ENCODE peak calls at places on chromosomes 16 and 17, in five cellular contexts. One of them, this sample, is unnamed.

GRCh38 chr17:14744716-14745115 is 443.8 kb downstream of the HS3ST3B1 start:
- DNase-seq in A549: no peak
- DNase-seq in IMR-90: peak
- DNase-seq in PC-3: peak
- DNase-seq in H1: no peak
- DNase-seq in this sample: no peak

GRCh38 chr16:53465606-53466290 is 31.5 kb downstream of the RBL2 start:
- DNase-seq in H1: no peak
- DNase-seq in A549: peak
- DNase-seq in PC-3: peak
- DNase-seq in IMR-90: peak
- DNase-seq in this sample: no peak

GRCh38 chr17:79993390-79994221 is 42.1 kb downstream of the TBC1D16 start:
- DNase-seq in IMR-90: peak
- DNase-seq in PC-3: no peak
- DNase-seq in H1: peak
- DNase-seq in A549: peak
- DNase-seq in this sample: peak

GRCh38 chr17:61570118-61570517 is 20.9 kb downstream of the NACA2 start:
- DNase-seq in IMR-90: peak
- DNase-seq in PC-3: peak
- DNase-seq in A549: peak
- DNase-seq in H1: no peak
- DNase-seq in this sample: peak

GRCh38 chr17:12789976-12790805 is 893 bp downstream of the ARHGAP44 start:
- DNase-seq in A549: no peak
- DNase-seq in IMR-90: no peak
- DNase-seq in PC-3: no peak
- DNase-seq in H1: no peak
- DNase-seq in this sample: peak

GRCh38 chr16:14449790-14450463 is 180.1 kb downstream of the PARN start:
- DNase-seq in H1: no peak
- DNase-seq in PC-3: no peak
- DNase-seq in IMR-90: peak
- DNase-seq in A549: peak
- DNase-seq in this sample: no peak

GRCh38 chr17:28788100-28788499 is 44.3 kb downstream of the TRAF4 start:
- DNase-seq in H1: no peak
- DNase-seq in IMR-90: no peak
- DNase-seq in A549: no peak
- DNase-seq in PC-3: no peak
- DNase-seq in this sample: no peak

GRCh38 chr17:45951403-45951802 is 47.6 kb upstream of the STH start:
- DNase-seq in A549: no peak
- DNase-seq in PC-3: no peak
- DNase-seq in H1: no peak
- DNase-seq in IMR-90: no peak
- DNase-seq in this sample: no peak

GRCh38 chr17:15123593-15124590 is 141.2 kb downstream of the PMP22 start:
- DNase-seq in H1: no peak
- DNase-seq in PC-3: no peak
- DNase-seq in A549: no peak
- DNase-seq in IMR-90: peak
- DNase-seq in this sample: no peak

GRCh38 chr16:1273816-1274215 is 17.9 kb downstream of the TPSD1 start:
- DNase-seq in A549: no peak
- DNase-seq in IMR-90: no peak
- DNase-seq in PC-3: no peak
- DNase-seq in H1: no peak
- DNase-seq in this sample: no peak

GRCh38 chr17:30530346-30531025 is 53.3 kb downstream of the GOSR1 start:
- DNase-seq in IMR-90: peak
- DNase-seq in PC-3: no peak
- DNase-seq in H1: no peak
- DNase-seq in A549: no peak
- DNase-seq in this sample: no peak

GRCh38 chr16:65909310-65910050 is 457.0 kb upstream of the CDH5 start:
- DNase-seq in A549: no peak
- DNase-seq in H1: no peak
- DNase-seq in PC-3: no peak
- DNase-seq in IMR-90: no peak
- DNase-seq in this sample: peak

GRCh38 chr17:80544655-80545498 is at the start of gene RPTOR:
- DNase-seq in A549: peak
- DNase-seq in PC-3: peak
- DNase-seq in IMR-90: peak
- DNase-seq in H1: peak
- DNase-seq in this sample: peak

GRCh38 chr16:23398987-23399805 is 53.8 kb downstream of the COG7 start:
- DNase-seq in H1: peak
- DNase-seq in PC-3: no peak
- DNase-seq in IMR-90: no peak
- DNase-seq in A549: no peak
- DNase-seq in this sample: no peak

GRCh38 chr17:75048396-75048933 is 1.4 kb downstream of the KCTD2 start:
- DNase-seq in PC-3: peak
- DNase-seq in H1: no peak
- DNase-seq in A549: no peak
- DNase-seq in IMR-90: peak
- DNase-seq in this sample: no peak

GRCh38 chr17:64457156-64457555 is 8.2 kb downstream of the MILR1 start:
- DNase-seq in PC-3: no peak
- DNase-seq in A549: no peak
- DNase-seq in H1: no peak
- DNase-seq in IMR-90: peak
- DNase-seq in this sample: no peak

GRCh38 chr17:78494961-78495330 is 82.2 kb downstream of the DNAH17 start:
- DNase-seq in IMR-90: no peak
- DNase-seq in A549: no peak
- DNase-seq in H1: no peak
- DNase-seq in PC-3: no peak
- DNase-seq in this sample: no peak

GRCh38 chr17:62162898-62163297 is 97.8 kb upstream of the MED13 start:
- DNase-seq in IMR-90: no peak
- DNase-seq in PC-3: no peak
- DNase-seq in A549: no peak
- DNase-seq in H1: no peak
- DNase-seq in this sample: no peak

GRCh38 chr16:57472665-57473060 is 10.2 kb downstream of the POLR2C start:
- DNase-seq in IMR-90: no peak
- DNase-seq in A549: peak
- DNase-seq in H1: no peak
- DNase-seq in PC-3: no peak
- DNase-seq in this sample: no peak

GRCh38 chr17:76383645-76384221 is 676 bp upstream of the SPHK1 start:
- DNase-seq in PC-3: peak
- DNase-seq in H1: no peak
- DNase-seq in A549: peak
- DNase-seq in IMR-90: peak
- DNase-seq in this sample: peak

GRCh38 chr17:37698132-37698615 is 46.7 kb downstream of the HNF1B start:
- DNase-seq in IMR-90: peak
- DNase-seq in H1: no peak
- DNase-seq in PC-3: peak
- DNase-seq in A549: peak
- DNase-seq in this sample: no peak

GRCh38 chr17:33459078-33459940 is 166.2 kb upstream of the ASIC2 start:
- DNase-seq in PC-3: no peak
- DNase-seq in A549: no peak
- DNase-seq in H1: no peak
- DNase-seq in IMR-90: no peak
- DNase-seq in this sample: no peak

GRCh38 chr17:81512984-81513668 is 527 bp upstream of the ACTG1 start:
- DNase-seq in A549: peak
- DNase-seq in H1: no peak
- DNase-seq in IMR-90: peak
- DNase-seq in PC-3: peak
- DNase-seq in this sample: peak

GRCh38 chr17:43443381-43443780 is 40.4 kb upstream of the DHX8 start:
- DNase-seq in H1: no peak
- DNase-seq in PC-3: no peak
- DNase-seq in A549: no peak
- DNase-seq in IMR-90: no peak
- DNase-seq in this sample: no peak
- H3K4me2 ChIP-seq in H1: no peak
- H3K4me2 ChIP-seq in PC-3: no peak
- H3K4me2 ChIP-seq in A549: peak
- H3K4me2 ChIP-seq in IMR-90: no peak
- H3K4me2 ChIP-seq in this sample: no peak

GRCh38 chr16:71721066-71721740 is 3.3 kb downstream of the PHLPP2 start:
- DNase-seq in PC-3: no peak
- DNase-seq in IMR-90: no peak
- DNase-seq in H1: no peak
- DNase-seq in A549: no peak
- DNase-seq in this sample: no peak
- H3K4me2 ChIP-seq in PC-3: no peak
- H3K4me2 ChIP-seq in IMR-90: no peak
- H3K4me2 ChIP-seq in H1: no peak
- H3K4me2 ChIP-seq in A549: peak
- H3K4me2 ChIP-seq in this sample: peak

GRCh38 chr16:10551881-10552280 is 28.5 kb downstream of the EMP2 start:
- DNase-seq in IMR-90: no peak
- DNase-seq in PC-3: no peak
- DNase-seq in A549: no peak
- DNase-seq in H1: no peak
- DNase-seq in this sample: no peak
- H3K4me2 ChIP-seq in IMR-90: no peak
- H3K4me2 ChIP-seq in PC-3: no peak
- H3K4me2 ChIP-seq in A549: no peak
- H3K4me2 ChIP-seq in H1: no peak
- H3K4me2 ChIP-seq in this sample: no peak

DNA sequence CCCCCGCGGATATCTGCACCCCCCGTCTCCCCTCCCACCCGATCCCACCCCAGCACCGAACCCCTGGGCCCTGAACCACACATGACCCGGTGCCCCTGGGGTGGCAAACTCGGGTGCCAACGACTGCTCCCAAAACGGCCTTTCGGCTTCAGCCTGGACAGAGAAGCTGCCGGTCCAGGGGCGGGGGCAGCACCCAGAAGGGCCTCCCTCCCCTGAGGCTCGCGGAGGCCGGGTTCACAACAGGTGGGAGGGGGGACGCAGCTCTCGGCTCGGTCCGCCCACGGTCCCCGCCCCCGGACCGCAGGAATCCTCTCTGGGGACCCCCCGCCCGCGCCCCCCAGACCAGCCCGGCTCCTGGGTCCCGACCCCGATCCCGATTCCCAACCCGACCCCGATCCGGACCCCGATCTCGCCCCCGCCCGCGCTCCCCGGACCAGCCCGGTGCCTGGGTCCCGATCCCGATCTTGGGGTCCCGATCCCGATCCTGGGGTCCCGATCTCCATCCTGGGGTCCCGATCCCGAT is 608 bp downstream of the ABR start:
- DNase-seq in A549: no peak
- DNase-seq in IMR-90: no peak
- DNase-seq in H1: no peak
- DNase-seq in PC-3: no peak
- DNase-seq in this sample: peak
- H3K4me2 ChIP-seq in A549: peak
- H3K4me2 ChIP-seq in IMR-90: peak
- H3K4me2 ChIP-seq in H1: peak
- H3K4me2 ChIP-seq in PC-3: peak
- H3K4me2 ChIP-seq in this sample: peak

GRCh38 chr16:49632798-49633189 is 223.1 kb downstream of the ZNF423 start:
- DNase-seq in A549: no peak
- DNase-seq in H1: no peak
- DNase-seq in PC-3: no peak
- DNase-seq in IMR-90: no peak
- DNase-seq in this sample: no peak

GRCh38 chr16:49635591-49636581 is 220.0 kb downstream of the ZNF423 start:
- DNase-seq in H1: no peak
- DNase-seq in PC-3: no peak
- DNase-seq in IMR-90: no peak
- DNase-seq in A549: no peak
- DNase-seq in this sample: no peak

GRCh38 chr16:49632111-49632797 is 223.7 kb downstream of the ZNF423 start:
- DNase-seq in A549: no peak
- DNase-seq in PC-3: no peak
- DNase-seq in H1: no peak
- DNase-seq in IMR-90: no peak
- DNase-seq in this sample: peak

GRCh38 chr16:49635009-49635350 is 220.9 kb downstream of the ZNF423 start:
- DNase-seq in PC-3: no peak
- DNase-seq in H1: no peak
- DNase-seq in IMR-90: no peak
- DNase-seq in A549: no peak
- DNase-seq in this sample: no peak

GRCh38 chr16:49634235-49635008 is 221.5 kb downstream of the ZNF423 start:
- DNase-seq in IMR-90: no peak
- DNase-seq in A549: no peak
- DNase-seq in PC-3: no peak
- DNase-seq in H1: no peak
- DNase-seq in this sample: no peak
- H3K4me2 ChIP-seq in IMR-90: no peak
- H3K4me2 ChIP-seq in A549: no peak
- H3K4me2 ChIP-seq in PC-3: no peak
- H3K4me2 ChIP-seq in H1: no peak
- H3K4me2 ChIP-seq in this sample: no peak

GRCh38 chr16:55000595-55000994 is 69.9 kb downstream of the IRX5 start:
- DNase-seq in IMR-90: no peak
- DNase-seq in A549: peak
- DNase-seq in PC-3: no peak
- DNase-seq in H1: no peak
- DNase-seq in this sample: no peak
- H3K4me2 ChIP-seq in IMR-90: no peak
- H3K4me2 ChIP-seq in A549: no peak
- H3K4me2 ChIP-seq in PC-3: no peak
- H3K4me2 ChIP-seq in H1: no peak
- H3K4me2 ChIP-seq in this sample: no peak